ENCODE peak calls at places on chromosomes 2 and 18, in four cellular contexts. H is K562, G is HL-60, I is GM12891. C is an unnamed sample.

GRCh38 chr18:51196116-51196810 is 1.2 kb downstream of the MEX3C start:
- DNase-seq in H (peak), I (no peak), G (peak), C (no peak)

GRCh38 chr2:1769703-1770422 is 25.5 kb upstream of the PXDN start:
- DNase-seq in H (peak), I (peak), G (peak), C (no peak)

GRCh38 chr2:166375736-166376487 is at the start of gene SCN9A:
- DNase-seq in H (peak), G (peak), I (no peak), C (no peak)

GRCh38 chr18:41745166-41746049 is 209.6 kb upstream of the PIK3C3 start:
- DNase-seq in G (peak), I (no peak), H (no peak), C (no peak)

GRCh38 chr18:70228546-70228945 is 23.1 kb upstream of the RTTN start:
- DNase-seq in H (no peak), G (peak), I (no peak), C (no peak)

GRCh38 chr2:176085861-176086771 is 2.4 kb upstream of the EVX2 start:
- DNase-seq in H (peak), G (peak), I (no peak), C (no peak)

GRCh38 chr18:50866765-50867164 is 12.2 kb upstream of the ME2 start:
- DNase-seq in G (no peak), H (no peak), I (no peak), C (no peak)

GRCh38 chr2:182372661-182373060 is 54.2 kb downstream of the PDE1A start:
- DNase-seq in G (no peak), I (no peak), H (no peak), C (no peak)

GRCh38 chr2:58620127-58620526 is 379.0 kb upstream of the FANCL start:
- DNase-seq in H (no peak), G (no peak), I (no peak), C (no peak)

GRCh38 chr2:19538411-19538963 is 180.1 kb upstream of the OSR1 start:
- DNase-seq in I (no peak), H (no peak), G (no peak), C (no peak)

GRCh38 chr2:187567126-187567525 is 12.9 kb upstream of the TFPI start:
- DNase-seq in I (no peak), G (no peak), H (no peak), C (no peak)

GRCh38 chr2:128520787-128521186 is 202.1 kb upstream of the HS6ST1 start:
- DNase-seq in G (no peak), I (peak), H (no peak), C (peak)

GRCh38 chr18:58128286-58129018 is 84.4 kb downstream of the NEDD4L start:
- DNase-seq in H (no peak), I (no peak), G (no peak), C (no peak)

GRCh38 chr2:138906549-138906948 is 126.4 kb upstream of the NXPH2 start:
- DNase-seq in H (no peak), I (no peak), G (no peak), C (no peak)

GRCh38 chr2:46559257-46559656 is 79.9 kb downstream of the TMEM247 start:
- DNase-seq in I (no peak), G (peak), H (no peak), C (no peak)

GRCh38 chr2:184769038-184769437 is 170.7 kb downstream of the ZNF804A start:
- DNase-seq in G (peak), H (no peak), I (no peak), C (no peak)

GRCh38 chr2:235958631-235959395 is 209.4 kb downstream of the GBX2 start:
- DNase-seq in I (no peak), G (no peak), H (no peak), C (no peak)

GRCh38 chr2:157067562-157067961 is 189.9 kb upstream of the GALNT5 start:
- DNase-seq in G (no peak), I (no peak), H (no peak), C (no peak)

DNA sequence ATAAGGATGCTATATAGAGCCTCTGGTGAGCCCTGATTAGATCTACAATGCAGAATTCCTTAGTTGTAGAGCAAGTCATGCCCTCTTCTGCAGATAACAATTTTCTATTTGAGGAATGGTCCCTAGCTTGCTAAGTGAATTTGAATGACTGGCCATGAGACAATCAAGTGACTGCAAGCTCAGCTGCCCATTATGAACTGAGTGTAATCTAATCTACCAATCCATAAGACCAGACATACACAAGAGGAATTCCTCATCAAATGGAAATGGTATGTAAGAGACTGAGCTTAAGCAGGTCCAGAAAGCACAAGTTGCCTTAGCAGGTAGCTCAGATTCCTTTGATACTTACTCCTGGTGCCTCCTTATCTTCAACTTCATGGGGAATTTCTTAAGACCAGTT is 4.8 kb upstream of the ANKRD44 start:
- DNase-seq in I (no peak), G (no peak), H (no peak), C (no peak)
- TF ChIP-seq SPI1 in I (no peak), G (no peak), H (no peak), C (no peak)

GRCh38 chr2:211216221-211216620 is 659.8 kb downstream of the CPS1 start:
- DNase-seq in I (no peak), G (no peak), H (no peak), C (no peak)
- TF ChIP-seq SPI1 in I (no peak), G (no peak), H (no peak), C (no peak)

GRCh38 chr2:65456886-65457285 is 24.5 kb upstream of the SPRED2 start:
- DNase-seq in I (no peak), G (no peak), H (no peak), C (no peak)

GRCh38 chr2:65453916-65454315 is 21.5 kb upstream of the SPRED2 start:
- DNase-seq in I (no peak), H (no peak), G (no peak), C (no peak)

GRCh38 chr2:65452150-65452895 is 19.9 kb upstream of the SPRED2 start:
- DNase-seq in G (no peak), I (no peak), H (no peak), C (no peak)

GRCh38 chr2:65458999-65459398 is 26.6 kb upstream of the SPRED2 start:
- DNase-seq in I (no peak), G (no peak), H (no peak), C (no peak)

DNA sequence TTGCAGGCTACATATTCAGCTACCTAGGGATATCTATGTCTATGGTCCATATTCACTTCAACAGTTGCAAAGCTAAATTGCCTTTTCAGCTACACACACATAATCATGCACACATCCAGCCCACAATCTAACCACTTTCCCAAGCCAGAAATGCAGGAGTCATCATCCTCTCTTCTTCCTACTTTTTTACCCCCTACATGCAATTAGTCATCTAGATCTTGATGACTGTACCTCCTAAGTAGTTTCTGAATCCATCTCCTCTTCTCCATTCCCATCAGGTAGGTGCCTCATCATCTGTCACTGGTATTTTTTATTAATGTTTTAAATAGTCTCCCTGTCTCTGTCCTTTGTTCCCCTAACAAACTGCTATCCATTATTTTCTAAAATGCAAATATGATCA is 23.7 kb upstream of the SPRED2 start:
- DNase-seq in H (no peak), I (no peak), G (no peak), C (no peak)
- TF ChIP-seq SPI1 in H (no peak), I (no peak), G (no peak), C (no peak)

GRCh38 chr2:226325541-226325940 is 474.1 kb downstream of the IRS1 start:
- DNase-seq in G (peak), H (no peak), I (no peak), C (no peak)
- TF ChIP-seq SPI1 in G (no peak), H (no peak), I (no peak), C (no peak)